ENCODE peak calls at places on chromosome 1, in six cellular contexts. P is stomach, B is A549, D is mucosa of descending colon, K is lower lobe of right lung, E is heart right ventricle. X is an unnamed sample.

GRCh38 chr1:60875139-60875538 is 207.2 kb upstream of the NFIA start:
- DNase-seq in K (no peak), B (no peak), D (no peak), E (no peak), P (no peak), X (no peak)

GRCh38 chr1:158806909-158807601 is 24.1 kb upstream of the MNDA start:
- DNase-seq in K (no peak), B (no peak), P (no peak), D (no peak), E (no peak), X (no peak)

GRCh38 chr1:17844146-17844826 is 89.2 kb downstream of the ACTL8 start:
- DNase-seq in D (no peak), B (no peak), P (no peak), K (no peak), E (no peak), X (no peak)

GRCh38 chr1:36612121-36612520 is 129.4 kb upstream of the CSF3R start:
- DNase-seq in D (no peak), E (no peak), B (no peak), P (no peak), K (no peak), X (no peak)

GRCh38 chr1:73839922-73840321 is 358.1 kb downstream of the LRRIQ3 start:
- DNase-seq in P (no peak), D (peak; percentile 6), K (no peak), B (peak; percentile 6), E (no peak), X (no peak)

GRCh38 chr1:240906477-240906876 is 294.5 kb upstream of the GREM2 start:
- DNase-seq in P (peak; percentile 58), K (no peak), E (peak; percentile 11), B (no peak), D (peak; percentile 78), X (no peak)

GRCh38 chr1:160117709-160118183 is 2.2 kb downstream of the ATP1A2 start:
- DNase-seq in E (peak; percentile 48), K (no peak), D (no peak), B (no peak), P (peak; percentile 32), X (no peak)

GRCh38 chr1:47906009-47906432 is 91.2 kb downstream of the TRABD2B start:
- DNase-seq in P (peak; percentile 44), D (peak; percentile 21), B (peak; percentile 5), E (no peak), K (peak; percentile 63), X (no peak)

GRCh38 chr1:225445644-225446297 is 17.9 kb upstream of the LBR start:
- DNase-seq in E (no peak), K (no peak), P (no peak), D (peak; percentile 64), B (no peak), X (no peak)

GRCh38 chr1:225442156-225442555 is 14.3 kb upstream of the LBR start:
- DNase-seq in K (no peak), B (no peak), D (no peak), E (no peak), P (no peak), X (no peak)

GRCh38 chr1:225440380-225440957 is 12.6 kb upstream of the LBR start:
- DNase-seq in D (peak; percentile 63), E (no peak), K (no peak), B (no peak), P (no peak), X (no peak)

GRCh38 chr1:225437710-225438437 is 10.0 kb upstream of the LBR start:
- DNase-seq in B (peak; percentile 52), K (no peak), P (no peak), E (no peak), D (no peak), X (no peak)

DNA sequence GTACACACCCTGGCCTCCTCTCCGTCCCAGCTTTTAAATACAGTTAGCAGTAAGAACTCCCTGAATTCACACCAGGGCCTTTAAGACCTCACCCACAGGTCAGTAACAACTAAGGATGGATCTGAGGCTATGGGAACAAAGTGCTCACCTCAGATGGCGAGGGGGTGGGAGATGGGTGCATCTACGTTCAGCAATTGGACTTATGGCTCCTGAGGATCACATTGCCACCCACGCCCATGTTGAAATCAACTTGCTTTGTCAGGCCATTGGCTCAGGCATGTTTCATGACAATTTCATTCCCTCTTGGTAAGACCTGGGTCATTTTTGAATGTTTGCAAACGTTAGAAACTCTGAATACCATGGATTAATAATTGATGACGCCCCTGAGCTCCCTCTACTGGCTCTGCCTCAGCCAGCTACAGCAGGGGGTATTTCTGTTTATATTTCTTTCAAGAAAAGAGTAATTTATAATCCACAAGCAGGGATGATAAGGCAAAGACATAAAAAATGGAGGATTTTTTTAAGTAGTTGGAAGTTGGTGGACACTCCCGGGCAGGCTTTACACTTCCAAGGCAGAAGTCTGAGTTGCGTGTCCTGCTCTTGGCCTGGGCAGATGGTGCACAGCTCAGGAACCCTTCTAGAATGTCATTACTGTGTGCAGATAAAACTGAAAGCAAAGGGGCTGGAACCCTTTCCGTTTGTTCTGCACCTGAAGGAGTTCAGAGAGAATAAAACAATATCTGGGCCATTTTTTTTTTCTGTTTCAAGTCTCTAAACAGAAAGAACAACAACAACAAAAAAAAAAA is 13.7 kb upstream of the LBR start:
- DNase-seq in E (peak; percentile 2), D (peak; percentile 85), P (no peak), B (peak; percentile 72), K (no peak), X (no peak)
- TF ChIP-seq CTCF in E (no peak), D (no peak), P (no peak), B (peak; percentile 53), K (no peak), X (no peak)

DNA sequence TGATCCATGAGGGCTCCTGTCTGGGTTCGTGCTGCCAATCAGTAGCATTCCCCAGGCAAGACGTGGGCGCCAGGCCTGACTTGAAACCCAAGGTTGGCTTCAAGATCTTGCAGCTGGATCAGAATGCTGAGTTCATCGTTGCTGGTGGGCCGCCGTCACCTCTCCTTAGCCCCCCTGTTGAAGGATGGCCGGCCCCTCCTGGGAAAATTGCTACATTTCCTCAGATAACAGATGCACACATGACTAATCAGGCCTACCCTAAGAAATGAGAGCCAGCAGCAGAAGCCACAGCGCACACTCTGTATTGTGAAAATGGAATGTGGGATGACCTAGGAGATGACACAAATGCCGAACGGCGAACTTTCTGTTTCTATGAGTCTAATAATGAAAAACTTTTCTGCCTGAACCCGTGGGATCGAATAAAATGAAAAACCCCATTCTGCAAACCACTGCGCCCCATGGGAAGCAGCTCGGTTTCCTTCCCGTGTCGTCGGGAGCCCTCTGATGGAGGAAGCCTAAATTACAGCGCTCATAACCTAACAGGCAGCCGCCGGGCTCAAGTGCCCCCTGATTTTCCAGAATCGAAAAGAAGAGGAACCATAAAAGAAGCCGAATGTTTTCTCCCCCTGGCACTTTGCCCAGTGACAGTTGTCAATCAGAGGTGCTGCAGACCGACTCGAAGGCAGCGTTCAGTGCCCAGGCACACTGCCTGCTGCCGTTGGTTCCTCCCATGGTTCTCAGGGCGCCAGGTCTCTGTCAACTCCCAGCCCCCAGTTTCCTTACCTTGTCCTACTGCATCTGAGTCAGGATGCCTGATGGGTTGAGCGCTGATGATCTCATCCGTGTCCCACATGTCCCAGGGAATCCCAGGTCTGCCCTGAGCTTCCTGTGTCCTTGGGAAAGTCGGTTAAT is 38.2 kb upstream of the H6PD start:
- DNase-seq in P (peak; percentile 79), D (peak; percentile 85), E (peak; percentile 80), K (peak; percentile 74), B (peak; percentile 48), X (peak; percentile 49)
- H3K4me1 ChIP-seq in P (peaks cover 30% of the 10 kb centered on the region), D (no peaks in the 10 kb centered on the region), E (peaks cover 19% of the 10 kb centered on the region), K (peaks cover 22% of the 10 kb centered on the region), B (peaks cover 29% of the 10 kb centered on the region), X (no peaks in the 10 kb centered on the region)

GRCh38 chr1:54219688-54220003 is 19.7 kb downstream of the MRPL37 start:
- DNase-seq in P (no peak), K (no peak), B (no peak), D (no peak), E (no peak), X (no peak)
- H3K4me3 ChIP-seq in P (no peak overlapping the region), K (no peak overlapping the region), B (no peak overlapping the region), D (no peak overlapping the region), E (no peak overlapping the region), X (no peak overlapping the region)

GRCh38 chr1:195584870-195585624 is 1023.2 kb downstream of the KCNT2 start:
- DNase-seq in E (no peak), B (no peak), D (no peak), P (no peak), K (no peak), X (no peak)

GRCh38 chr1:195577748-195578147 is 1030.5 kb downstream of the KCNT2 start:
- DNase-seq in D (no peak), B (no peak), E (no peak), P (no peak), K (no peak), X (no peak)

DNA sequence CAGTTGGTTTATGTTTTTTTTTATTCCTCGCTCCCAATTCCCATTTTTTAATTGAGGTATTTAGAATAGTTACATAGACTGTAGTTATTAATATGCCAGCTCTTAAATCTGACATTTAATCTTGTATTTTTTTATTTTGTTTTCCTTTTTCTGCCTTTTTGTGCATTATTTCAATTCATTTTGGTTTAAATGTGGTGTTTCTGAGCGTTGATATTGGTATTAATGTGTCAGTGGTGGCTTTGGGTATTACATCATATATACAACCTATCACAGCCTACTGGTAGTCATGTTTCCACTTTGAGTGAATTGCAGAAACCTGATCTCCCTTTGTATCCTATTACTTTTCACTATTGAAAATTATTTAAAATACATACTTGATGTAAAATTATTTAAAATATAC is 1027.3 kb downstream of the KCNT2 start:
- DNase-seq in K (no peak), P (no peak), B (no peak), E (no peak), D (no peak), X (no peak)
- TF ChIP-seq CTCF in K (no peak), P (no peak), B (no peak), E (no peak), D (no peak), X (peak; percentile 11)

GRCh38 chr1:37995773-37996379 is 6.1 kb upstream of the SF3A3 start:
- DNase-seq in P (peak; percentile 51), D (peak; percentile 61), K (peak; percentile 82), E (peak; percentile 80), B (no peak), X (peak; percentile 74)
- H3K4me1 ChIP-seq in P (peaks cover 58% of the 10 kb centered on the region), D (peaks cover 16% of the 10 kb centered on the region), K (peaks cover 60% of the 10 kb centered on the region), E (peaks cover 39% of the 10 kb centered on the region), B (peaks cover 22% of the 10 kb centered on the region), X (peaks cover 23% of the 10 kb centered on the region)

GRCh38 chr1:78652019-78652560 is 2.5 kb downstream of the IFI44 start:
- DNase-seq in P (no peak), D (no peak), K (no peak), B (no peak), E (no peak), X (no peak)
- H3K4me3 ChIP-seq in P (peak overlapping the region; percentile 45), D (no peak overlapping the region), K (peak overlapping the region; percentile 51), B (no peak overlapping the region), E (peak overlapping the region; percentile 11), X (no peak overlapping the region)

GRCh38 chr1:211259596-211260126 is 495 bp downstream of the RCOR3 start:
- DNase-seq in K (no peak), P (no peak), D (peak; percentile 59), B (peak; percentile 78), E (peak; percentile 62), X (peak; percentile 67)

GRCh38 chr1:211258756-211259595 is at the start of gene RCOR3:
- DNase-seq in K (peak; percentile 97), D (peak; percentile 94), B (peak; percentile 96), P (peak; percentile 96), E (peak; percentile 95), X (peak; percentile 97)

GRCh38 chr1:211260161-211261107 is 1.3 kb downstream of the RCOR3 start:
- DNase-seq in E (peak; percentile 84), B (peak; percentile 74), P (peak; percentile 89), D (peak; percentile 86), K (peak; percentile 87), X (peak; percentile 92)

GRCh38 chr1:211257831-211258225 is 1.3 kb upstream of the RCOR3 start:
- DNase-seq in P (no peak), K (no peak), D (no peak), E (no peak), B (no peak), X (no peak)

GRCh38 chr1:211258310-211258755 is 833 bp upstream of the RCOR3 start:
- DNase-seq in P (peak; percentile 84), E (peak; percentile 84), K (peak; percentile 89), B (peak; percentile 72), D (peak; percentile 78), X (peak; percentile 83)
- TF ChIP-seq CTCF in P (no peak), E (no peak), K (no peak), B (no peak), D (no peak), X (no peak)

X was measured in pancreas.